ENCODE peak calls at places on chromosomes 1 and 21, in four cellular contexts. One of them, this sample, is unnamed.

GRCh38 chr1:239308701-239309333 is 77.6 kb upstream of the CHRM3 start:
- DNase-seq in activated CD4-positive, alpha-beta T cell treated with anti-CD3 and anti-CD28 coated beads, Interleukin-2, amount 50 U/mL, for 1 hour: peak
- DNase-seq in iPS DF 19.7: peak
- DNase-seq in dorsolateral prefrontal cortex: no peak
- DNase-seq in this sample: no peak

GRCh38 chr1:111513410-111514020 is 10.1 kb upstream of the ADORA3 start:
- DNase-seq in iPS DF 19.7: no peak
- DNase-seq in activated CD4-positive, alpha-beta T cell treated with anti-CD3 and anti-CD28 coated beads, Interleukin-2, amount 50 U/mL, for 1 hour: no peak
- DNase-seq in dorsolateral prefrontal cortex: peak
- DNase-seq in this sample: no peak

GRCh38 chr1:107153033-107153432 is 12.2 kb downstream of the NTNG1 start:
- DNase-seq in iPS DF 19.7: no peak
- DNase-seq in dorsolateral prefrontal cortex: no peak
- DNase-seq in activated CD4-positive, alpha-beta T cell treated with anti-CD3 and anti-CD28 coated beads, Interleukin-2, amount 50 U/mL, for 1 hour: no peak
- DNase-seq in this sample: no peak

GRCh38 chr1:8687539-8687938 is 129.9 kb downstream of the RERE start:
- DNase-seq in activated CD4-positive, alpha-beta T cell treated with anti-CD3 and anti-CD28 coated beads, Interleukin-2, amount 50 U/mL, for 1 hour: no peak
- DNase-seq in iPS DF 19.7: no peak
- DNase-seq in dorsolateral prefrontal cortex: no peak
- DNase-seq in this sample: no peak

GRCh38 chr1:25462732-25463131 is 32.0 kb downstream of the MACO1 start:
- DNase-seq in activated CD4-positive, alpha-beta T cell treated with anti-CD3 and anti-CD28 coated beads, Interleukin-2, amount 50 U/mL, for 1 hour: no peak
- DNase-seq in iPS DF 19.7: no peak
- DNase-seq in dorsolateral prefrontal cortex: no peak
- DNase-seq in this sample: no peak

GRCh38 chr1:15975358-15975804 is 520 bp downstream of the ZBTB17 start:
- DNase-seq in iPS DF 19.7: no peak
- DNase-seq in activated CD4-positive, alpha-beta T cell treated with anti-CD3 and anti-CD28 coated beads, Interleukin-2, amount 50 U/mL, for 1 hour: peak
- DNase-seq in dorsolateral prefrontal cortex: peak
- DNase-seq in this sample: no peak

GRCh38 chr1:22412932-22413727 is 38.5 kb upstream of the ZBTB40 start:
- DNase-seq in activated CD4-positive, alpha-beta T cell treated with anti-CD3 and anti-CD28 coated beads, Interleukin-2, amount 50 U/mL, for 1 hour: no peak
- DNase-seq in iPS DF 19.7: no peak
- DNase-seq in dorsolateral prefrontal cortex: no peak
- DNase-seq in this sample: no peak

GRCh38 chr1:93844262-93845045 is 34.6 kb downstream of the DNTTIP2 start:
- DNase-seq in iPS DF 19.7: no peak
- DNase-seq in activated CD4-positive, alpha-beta T cell treated with anti-CD3 and anti-CD28 coated beads, Interleukin-2, amount 50 U/mL, for 1 hour: peak
- DNase-seq in dorsolateral prefrontal cortex: no peak
- DNase-seq in this sample: peak

GRCh38 chr1:168465942-168466702 is 77.7 kb downstream of the XCL2 start:
- DNase-seq in activated CD4-positive, alpha-beta T cell treated with anti-CD3 and anti-CD28 coated beads, Interleukin-2, amount 50 U/mL, for 1 hour: no peak
- DNase-seq in iPS DF 19.7: no peak
- DNase-seq in dorsolateral prefrontal cortex: no peak
- DNase-seq in this sample: no peak

GRCh38 chr21:31351973-31352372 is 7.9 kb upstream of the TIAM1 start:
- DNase-seq in iPS DF 19.7: no peak
- DNase-seq in dorsolateral prefrontal cortex: no peak
- DNase-seq in activated CD4-positive, alpha-beta T cell treated with anti-CD3 and anti-CD28 coated beads, Interleukin-2, amount 50 U/mL, for 1 hour: no peak
- DNase-seq in this sample: no peak

GRCh38 chr1:114458208-114458777 is 52.7 kb downstream of the TRIM33 start:
- DNase-seq in activated CD4-positive, alpha-beta T cell treated with anti-CD3 and anti-CD28 coated beads, Interleukin-2, amount 50 U/mL, for 1 hour: no peak
- DNase-seq in iPS DF 19.7: no peak
- DNase-seq in dorsolateral prefrontal cortex: no peak
- DNase-seq in this sample: no peak

GRCh38 chr1:118097622-118098348 is 87.2 kb downstream of the SPAG17 start:
- DNase-seq in activated CD4-positive, alpha-beta T cell treated with anti-CD3 and anti-CD28 coated beads, Interleukin-2, amount 50 U/mL, for 1 hour: no peak
- DNase-seq in dorsolateral prefrontal cortex: no peak
- DNase-seq in iPS DF 19.7: no peak
- DNase-seq in this sample: no peak

GRCh38 chr1:243294723-243295121 is 38.9 kb downstream of the SDCCAG8 start:
- DNase-seq in activated CD4-positive, alpha-beta T cell treated with anti-CD3 and anti-CD28 coated beads, Interleukin-2, amount 50 U/mL, for 1 hour: no peak
- DNase-seq in dorsolateral prefrontal cortex: no peak
- DNase-seq in iPS DF 19.7: no peak
- DNase-seq in this sample: no peak

GRCh38 chr1:58783090-58783992 is 506 bp downstream of the JUN start:
- DNase-seq in activated CD4-positive, alpha-beta T cell treated with anti-CD3 and anti-CD28 coated beads, Interleukin-2, amount 50 U/mL, for 1 hour: no peak
- DNase-seq in dorsolateral prefrontal cortex: peak
- DNase-seq in iPS DF 19.7: no peak
- DNase-seq in this sample: peak

GRCh38 chr1:179424610-179425009 is 58.8 kb downstream of the AXDND1 start:
- DNase-seq in dorsolateral prefrontal cortex: no peak
- DNase-seq in activated CD4-positive, alpha-beta T cell treated with anti-CD3 and anti-CD28 coated beads, Interleukin-2, amount 50 U/mL, for 1 hour: no peak
- DNase-seq in iPS DF 19.7: no peak
- DNase-seq in this sample: no peak

GRCh38 chr1:7554343-7555270 is 216.5 kb upstream of the VAMP3 start:
- DNase-seq in dorsolateral prefrontal cortex: no peak
- DNase-seq in iPS DF 19.7: no peak
- DNase-seq in activated CD4-positive, alpha-beta T cell treated with anti-CD3 and anti-CD28 coated beads, Interleukin-2, amount 50 U/mL, for 1 hour: no peak
- DNase-seq in this sample: no peak

GRCh38 chr1:92483442-92484170 is 3.1 kb downstream of the GFI1 start:
- DNase-seq in dorsolateral prefrontal cortex: no peak
- DNase-seq in activated CD4-positive, alpha-beta T cell treated with anti-CD3 and anti-CD28 coated beads, Interleukin-2, amount 50 U/mL, for 1 hour: peak
- DNase-seq in iPS DF 19.7: no peak
- DNase-seq in this sample: peak

GRCh38 chr1:245025525-245025924 is 129.3 kb upstream of the KIF26B start:
- DNase-seq in dorsolateral prefrontal cortex: no peak
- DNase-seq in activated CD4-positive, alpha-beta T cell treated with anti-CD3 and anti-CD28 coated beads, Interleukin-2, amount 50 U/mL, for 1 hour: no peak
- DNase-seq in iPS DF 19.7: no peak
- DNase-seq in this sample: no peak

This sample was measured in CD4-positive, alpha-beta memory T cell.